ENCODE peak calls at places on chromosomes 2 and 18, in seven cellular contexts. One of them, this sample, is unnamed.
A peak's percentile ranks its signal among the peaks of the same experiment; 100 is the strongest.

GRCh38 chr2:191318037-191318728 is 73.0 kb downstream of the MYO1B start:
- DNase-seq in SK-N-SH: no peak
- DNase-seq in endothelial cell of umbilical vein: peak; percentile 14
- DNase-seq in GM23338: no peak
- DNase-seq in K562: no peak
- DNase-seq in HepG2: no peak
- DNase-seq in H1: no peak
- DNase-seq in this sample: no peak

GRCh38 chr2:26488463-26489212 is 10.7 kb upstream of the OTOF start:
- DNase-seq in SK-N-SH: no peak
- DNase-seq in endothelial cell of umbilical vein: no peak
- DNase-seq in GM23338: no peak
- DNase-seq in K562: no peak
- DNase-seq in HepG2: no peak
- DNase-seq in H1: no peak
- DNase-seq in this sample: no peak

GRCh38 chr2:124034265-124034664 is 9.2 kb downstream of the CNTNAP5 start:
- DNase-seq in SK-N-SH: no peak
- DNase-seq in endothelial cell of umbilical vein: no peak
- DNase-seq in GM23338: no peak
- DNase-seq in K562: no peak
- DNase-seq in HepG2: no peak
- DNase-seq in H1: no peak
- DNase-seq in this sample: no peak

GRCh38 chr2:33058716-33059451 is 112.1 kb downstream of the LTBP1 start:
- DNase-seq in SK-N-SH: no peak
- DNase-seq in endothelial cell of umbilical vein: no peak
- DNase-seq in GM23338: no peak
- DNase-seq in K562: no peak
- DNase-seq in HepG2: no peak
- DNase-seq in H1: no peak
- DNase-seq in this sample: no peak

GRCh38 chr18:41752826-41753225 is 202.2 kb upstream of the PIK3C3 start:
- DNase-seq in SK-N-SH: no peak
- DNase-seq in endothelial cell of umbilical vein: no peak
- DNase-seq in GM23338: no peak
- DNase-seq in K562: no peak
- DNase-seq in HepG2: no peak
- DNase-seq in H1: no peak
- DNase-seq in this sample: no peak

GRCh38 chr18:47215554-47216138 is 35.8 kb downstream of the SKOR2 start:
- DNase-seq in SK-N-SH: peak; percentile 54
- DNase-seq in endothelial cell of umbilical vein: peak; percentile 47
- DNase-seq in GM23338: peak; percentile 84
- DNase-seq in K562: peak; percentile 11
- DNase-seq in HepG2: peak; percentile 44
- DNase-seq in H1: no peak
- DNase-seq in this sample: peak; percentile 55

GRCh38 chr2:1238571-1239138 is 174.6 kb upstream of the TPO start:
- DNase-seq in SK-N-SH: no peak
- DNase-seq in endothelial cell of umbilical vein: no peak
- DNase-seq in GM23338: no peak
- DNase-seq in K562: no peak
- DNase-seq in HepG2: no peak
- DNase-seq in H1: no peak
- DNase-seq in this sample: no peak

GRCh38 chr2:101991731-101992145 is at the start of gene IL1R2:
- DNase-seq in SK-N-SH: no peak
- DNase-seq in endothelial cell of umbilical vein: no peak
- DNase-seq in GM23338: no peak
- DNase-seq in K562: no peak
- DNase-seq in HepG2: no peak
- DNase-seq in H1: no peak
- DNase-seq in this sample: no peak

GRCh38 chr2:160379399-160379798 is 114.2 kb downstream of the RBMS1 start:
- DNase-seq in SK-N-SH: no peak
- DNase-seq in endothelial cell of umbilical vein: no peak
- DNase-seq in GM23338: no peak
- DNase-seq in K562: no peak
- DNase-seq in HepG2: no peak
- DNase-seq in H1: no peak
- DNase-seq in this sample: no peak

GRCh38 chr2:42996528-42996927 is 204.1 kb upstream of the HAAO start:
- DNase-seq in SK-N-SH: no peak
- DNase-seq in endothelial cell of umbilical vein: no peak
- DNase-seq in GM23338: no peak
- DNase-seq in K562: no peak
- DNase-seq in HepG2: no peak
- DNase-seq in H1: no peak
- DNase-seq in this sample: no peak

DNA sequence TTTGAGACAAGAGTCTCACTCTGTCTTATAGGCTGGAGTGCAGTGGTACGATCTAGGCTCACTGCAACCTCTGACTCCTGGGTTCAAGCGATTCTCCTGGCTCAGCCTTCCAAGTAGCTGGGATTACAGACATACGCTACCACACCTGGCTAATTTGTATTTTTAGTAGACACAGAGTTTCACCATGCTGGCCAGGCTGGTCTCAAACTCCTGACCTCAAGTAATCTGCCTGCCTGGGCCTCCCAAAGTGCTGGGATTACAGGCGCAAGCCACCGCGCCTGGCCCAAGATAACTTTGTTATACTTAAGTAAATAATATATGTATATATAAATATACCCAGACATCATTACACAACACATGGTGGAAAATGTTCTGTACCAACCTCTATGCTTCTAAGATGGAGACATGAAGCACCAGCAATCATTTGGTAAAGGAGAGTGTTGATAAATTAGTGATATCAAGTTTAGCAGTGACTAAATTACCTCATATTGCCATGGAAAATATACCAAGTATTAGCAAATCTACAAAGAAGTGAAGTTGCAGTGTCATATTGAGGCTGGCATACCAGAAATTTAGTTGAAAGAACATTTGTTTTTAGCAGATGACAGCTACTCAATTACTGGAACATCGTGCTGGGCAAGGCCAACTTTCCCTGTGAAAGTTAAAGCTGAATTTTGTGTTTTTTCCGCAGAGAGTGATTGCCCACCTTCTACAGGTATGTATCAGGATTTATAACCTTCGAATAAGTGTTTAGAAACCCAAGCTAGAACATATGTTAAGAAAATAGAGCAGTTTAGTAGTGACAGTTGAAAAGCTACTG is 177.7 kb downstream of the MYCN start:
- DNase-seq in SK-N-SH: no peak
- DNase-seq in endothelial cell of umbilical vein: no peak
- DNase-seq in GM23338: no peak
- DNase-seq in K562: no peak
- DNase-seq in HepG2: no peak
- DNase-seq in H1: no peak
- DNase-seq in this sample: no peak
- TF ChIP-seq POLR2AphosphoS5 in SK-N-SH: no peak
- TF ChIP-seq POLR2AphosphoS5 in endothelial cell of umbilical vein: no peak
- TF ChIP-seq POLR2AphosphoS5 in GM23338: no peak
- TF ChIP-seq POLR2AphosphoS5 in K562: no peak
- TF ChIP-seq POLR2AphosphoS5 in HepG2: no peak
- TF ChIP-seq POLR2AphosphoS5 in H1: no peak
- TF ChIP-seq POLR2AphosphoS5 in this sample: no peak

GRCh38 chr2:108364676-108365297 is 13.0 kb upstream of the SULT1C4 start:
- DNase-seq in SK-N-SH: no peak
- DNase-seq in endothelial cell of umbilical vein: no peak
- DNase-seq in GM23338: no peak
- DNase-seq in K562: no peak
- DNase-seq in HepG2: peak; percentile 48
- DNase-seq in H1: no peak
- DNase-seq in this sample: no peak
- H3K4me2 ChIP-seq in SK-N-SH: no peak overlapping the region
- H3K4me2 ChIP-seq in endothelial cell of umbilical vein: no peak overlapping the region
- H3K4me2 ChIP-seq in GM23338: no peak overlapping the region
- H3K4me2 ChIP-seq in K562: no peak overlapping the region
- H3K4me2 ChIP-seq in HepG2: no peak overlapping the region
- H3K4me2 ChIP-seq in H1: no peak overlapping the region
- H3K4me2 ChIP-seq in this sample: no peak overlapping the region

GRCh38 chr18:12318334-12318697 is 10.3 kb downstream of the TUBB6 start:
- DNase-seq in SK-N-SH: no peak
- DNase-seq in endothelial cell of umbilical vein: no peak
- DNase-seq in GM23338: no peak
- DNase-seq in K562: no peak
- DNase-seq in HepG2: no peak
- DNase-seq in H1: no peak
- DNase-seq in this sample: no peak

GRCh38 chr18:12317664-12318333 is 9.8 kb downstream of the TUBB6 start:
- DNase-seq in SK-N-SH: no peak
- DNase-seq in endothelial cell of umbilical vein: no peak
- DNase-seq in GM23338: no peak
- DNase-seq in K562: no peak
- DNase-seq in HepG2: no peak
- DNase-seq in H1: no peak
- DNase-seq in this sample: no peak

GRCh38 chr18:12315911-12316310 is 7.9 kb downstream of the TUBB6 start:
- DNase-seq in SK-N-SH: no peak
- DNase-seq in endothelial cell of umbilical vein: no peak
- DNase-seq in GM23338: no peak
- DNase-seq in K562: no peak
- DNase-seq in HepG2: no peak
- DNase-seq in H1: no peak
- DNase-seq in this sample: no peak

GRCh38 chr18:12321331-12321730 is 13.3 kb downstream of the TUBB6 start:
- DNase-seq in SK-N-SH: no peak
- DNase-seq in endothelial cell of umbilical vein: no peak
- DNase-seq in GM23338: no peak
- DNase-seq in K562: no peak
- DNase-seq in HepG2: no peak
- DNase-seq in H1: no peak
- DNase-seq in this sample: no peak

GRCh38 chr18:12318857-12319256 is 10.8 kb downstream of the TUBB6 start:
- DNase-seq in SK-N-SH: no peak
- DNase-seq in endothelial cell of umbilical vein: no peak
- DNase-seq in GM23338: no peak
- DNase-seq in K562: no peak
- DNase-seq in HepG2: no peak
- DNase-seq in H1: no peak
- DNase-seq in this sample: no peak
- H3K4me1 ChIP-seq in SK-N-SH: peaks cover 11% of the 10 kb centered on the region
- H3K4me1 ChIP-seq in endothelial cell of umbilical vein: peaks cover 17% of the 10 kb centered on the region
- H3K4me1 ChIP-seq in GM23338: peaks cover 5% of the 10 kb centered on the region
- H3K4me1 ChIP-seq in K562: peaks cover 6% of the 10 kb centered on the region
- H3K4me1 ChIP-seq in HepG2: no peaks in the 10 kb centered on the region
- H3K4me1 ChIP-seq in H1: no peaks in the 10 kb centered on the region
- H3K4me1 ChIP-seq in this sample: no peaks in the 10 kb centered on the region

GRCh38 chr2:55155206-55155605 is 76.9 kb downstream of the CLHC1 start:
- DNase-seq in SK-N-SH: no peak
- DNase-seq in endothelial cell of umbilical vein: no peak
- DNase-seq in GM23338: no peak
- DNase-seq in K562: no peak
- DNase-seq in HepG2: no peak
- DNase-seq in H1: no peak
- DNase-seq in this sample: no peak

GRCh38 chr2:55154525-55155030 is 77.5 kb downstream of the CLHC1 start:
- DNase-seq in SK-N-SH: no peak
- DNase-seq in endothelial cell of umbilical vein: no peak
- DNase-seq in GM23338: no peak
- DNase-seq in K562: no peak
- DNase-seq in HepG2: no peak
- DNase-seq in H1: no peak
- DNase-seq in this sample: no peak

GRCh38 chr2:55152475-55153422 is 79.3 kb downstream of the CLHC1 start:
- DNase-seq in SK-N-SH: no peak
- DNase-seq in endothelial cell of umbilical vein: no peak
- DNase-seq in GM23338: no peak
- DNase-seq in K562: no peak
- DNase-seq in HepG2: no peak
- DNase-seq in H1: no peak
- DNase-seq in this sample: no peak

GRCh38 chr2:55151721-55152433 is 80.2 kb downstream of the CLHC1 start:
- DNase-seq in SK-N-SH: no peak
- DNase-seq in endothelial cell of umbilical vein: peak; percentile 59
- DNase-seq in GM23338: no peak
- DNase-seq in K562: no peak
- DNase-seq in HepG2: no peak
- DNase-seq in H1: no peak
- DNase-seq in this sample: no peak

GRCh38 chr2:55153564-55154315 is 78.4 kb downstream of the CLHC1 start:
- DNase-seq in SK-N-SH: no peak
- DNase-seq in endothelial cell of umbilical vein: no peak
- DNase-seq in GM23338: no peak
- DNase-seq in K562: no peak
- DNase-seq in HepG2: no peak
- DNase-seq in H1: no peak
- DNase-seq in this sample: no peak
- TF ChIP-seq POLR2AphosphoS5 in SK-N-SH: no peak
- TF ChIP-seq POLR2AphosphoS5 in endothelial cell of umbilical vein: no peak
- TF ChIP-seq POLR2AphosphoS5 in GM23338: no peak
- TF ChIP-seq POLR2AphosphoS5 in K562: no peak
- TF ChIP-seq POLR2AphosphoS5 in HepG2: no peak
- TF ChIP-seq POLR2AphosphoS5 in H1: no peak
- TF ChIP-seq POLR2AphosphoS5 in this sample: no peak

GRCh38 chr2:121036226-121036692 is 248.7 kb downstream of the TFCP2L1 start:
- DNase-seq in SK-N-SH: no peak
- DNase-seq in endothelial cell of umbilical vein: no peak
- DNase-seq in GM23338: no peak
- DNase-seq in K562: no peak
- DNase-seq in HepG2: peak; percentile 65
- DNase-seq in H1: no peak
- DNase-seq in this sample: no peak
- H3K4me2 ChIP-seq in SK-N-SH: no peak overlapping the region
- H3K4me2 ChIP-seq in endothelial cell of umbilical vein: no peak overlapping the region
- H3K4me2 ChIP-seq in GM23338: no peak overlapping the region
- H3K4me2 ChIP-seq in K562: no peak overlapping the region
- H3K4me2 ChIP-seq in HepG2: no peak overlapping the region
- H3K4me2 ChIP-seq in H1: no peak overlapping the region
- H3K4me2 ChIP-seq in this sample: no peak overlapping the region